ENCODE peak calls at places on chromosomes 1 and 21, in five cellular contexts. O is hepatocyte, P is right cardiac atrium, V is trophoblast cell, R is body of pancreas. K is an unnamed sample.

GRCh38 chr1:17941396-17941795 is 166.2 kb upstream of the IGSF21 start:
- DNase-seq in O (no peak), P (no peak), V (no peak), R (no peak), K (no peak)

GRCh38 chr21:44428281-44428942 is 26.9 kb upstream of the LRRC3 start:
- DNase-seq in O (no peak), P (no peak), V (peak; percentile 71), R (peak; percentile 31), K (peak; percentile 26)

GRCh38 chr21:34994646-34995631 is 54.2 kb downstream of the RUNX1 start:
- DNase-seq in O (no peak), P (no peak), V (no peak), R (peak; percentile 21), K (no peak)

GRCh38 chr1:65068202-65069011 is 79.6 kb upstream of the AK4 start:
- DNase-seq in O (peak; percentile 16), P (no peak), V (peak; percentile 24), R (no peak), K (no peak)

GRCh38 chr1:226633541-226634155 is 85.1 kb downstream of the STUM start:
- DNase-seq in O (no peak), P (no peak), V (no peak), R (no peak), K (no peak)

GRCh38 chr1:34190692-34191091 is 14.0 kb downstream of the C1orf94 start:
- DNase-seq in O (no peak), P (no peak), V (no peak), R (no peak), K (no peak)

GRCh38 chr1:38444311-38444710 is 397.7 kb upstream of the POU3F1 start:
- DNase-seq in O (no peak), P (no peak), V (no peak), R (no peak), K (no peak)

GRCh38 chr1:116359060-116359830 is 13.8 kb upstream of the ATP1A1 start:
- DNase-seq in O (no peak), P (no peak), V (peak; percentile 39), R (no peak), K (no peak)

GRCh38 chr1:50126962-50127715 is 18.4 kb downstream of the ELAVL4 start:
- DNase-seq in O (no peak), P (no peak), V (peak; percentile 76), R (no peak), K (no peak)

GRCh38 chr1:85611856-85612255 is 31.3 kb downstream of the CCN1 start:
- DNase-seq in O (peak; percentile 78), P (peak; percentile 27), V (peak; percentile 92), R (peak; percentile 73), K (peak; percentile 90)
- H3K4me3 ChIP-seq in O (no peak overlapping the region), P (no peak overlapping the region), V (no peak overlapping the region), R (no peak overlapping the region), K (no peak overlapping the region)

DNA sequence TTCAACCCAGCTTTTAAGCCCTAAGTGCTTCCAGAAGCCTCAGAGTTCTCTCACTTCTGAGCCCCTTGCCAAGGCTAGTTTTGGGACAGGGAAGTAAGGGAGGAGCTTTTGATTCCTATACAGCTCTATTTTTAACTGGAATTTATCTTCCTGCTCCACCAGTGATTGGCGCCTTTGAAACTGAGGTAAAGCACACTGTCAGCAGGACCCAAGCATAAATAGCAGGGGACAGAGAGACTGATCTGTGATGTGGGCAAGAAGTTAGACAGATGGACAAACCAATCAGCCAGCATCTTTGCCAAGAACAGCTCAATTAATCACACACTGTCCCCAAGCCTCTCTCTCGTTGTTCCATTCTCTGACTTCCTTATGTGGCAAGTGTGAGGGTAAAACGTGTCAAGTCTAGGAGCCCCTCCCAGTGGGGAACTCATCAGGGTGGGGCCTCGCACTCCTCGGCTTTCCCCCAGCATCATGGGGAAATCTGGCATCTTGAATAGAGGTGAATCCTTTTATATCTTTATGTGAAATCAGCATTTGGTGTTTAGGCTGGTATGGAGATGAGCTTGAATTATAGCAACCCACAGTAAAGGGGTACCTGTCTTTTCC is 40.2 kb upstream of the MPZL1 start:
- DNase-seq in O (no peak), P (no peak), V (no peak), R (no peak), K (no peak)
- H3K27ac ChIP-seq in O (no peak overlapping the region), P (peak overlapping the region; percentile 95), V (peak overlapping the region; percentile 92), R (no peak overlapping the region), K (no peak overlapping the region)

DNA sequence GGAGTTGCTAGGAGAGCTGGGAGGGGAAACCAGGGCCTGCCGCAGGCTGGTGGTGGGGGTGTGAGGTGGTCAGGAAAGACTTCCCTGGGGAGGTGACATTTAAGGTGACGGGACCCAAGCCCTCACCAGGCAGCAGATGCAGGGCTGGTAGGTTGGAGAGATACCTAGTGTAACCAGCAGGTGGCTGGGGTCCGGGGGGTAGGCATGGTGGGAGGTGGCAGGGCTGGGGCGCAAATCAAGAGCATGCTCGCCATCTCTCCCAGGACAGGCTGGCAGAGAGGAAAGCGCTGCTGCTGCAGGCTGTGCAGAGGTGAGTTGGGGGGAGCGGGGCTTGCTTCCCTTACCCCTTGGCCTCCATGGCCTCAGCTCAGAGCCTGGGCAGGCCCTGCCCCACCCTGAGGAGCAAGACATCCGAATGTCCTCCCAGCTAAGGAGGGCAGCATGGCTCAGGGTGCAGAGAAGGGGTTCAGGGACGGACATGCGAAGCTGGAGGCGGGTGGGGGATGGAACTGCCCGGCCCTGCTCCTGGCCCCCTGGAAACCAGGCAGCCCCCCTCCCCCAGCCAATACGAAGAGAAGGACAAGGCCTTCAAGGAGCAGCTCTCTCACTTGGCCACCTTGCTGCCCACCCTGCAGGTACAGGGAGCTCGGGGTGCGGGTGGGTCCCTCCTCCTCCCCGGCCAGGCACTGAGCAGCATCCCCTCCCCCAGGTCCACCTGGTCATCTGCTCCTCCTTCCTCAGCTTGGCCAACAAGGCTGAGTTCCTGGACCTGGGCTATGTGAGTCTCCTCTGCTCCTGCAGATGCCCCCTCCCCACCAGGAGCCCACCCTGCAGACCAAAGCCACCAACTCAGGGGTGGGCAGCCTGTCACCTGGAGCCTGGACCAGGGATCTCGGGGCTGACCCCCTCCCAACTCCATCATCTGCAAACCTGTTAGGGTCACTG is 4.0 kb downstream of the RNF207 start:
- DNase-seq in O (no peak), P (no peak), V (no peak), R (no peak), K (no peak)
- H3K4me3 ChIP-seq in O (no peak overlapping the region), P (no peak overlapping the region), V (no peak overlapping the region), R (no peak overlapping the region), K (no peak overlapping the region)

GRCh38 chr1:247445775-247446364 is 12.0 kb downstream of the OR2B11 start:
- DNase-seq in O (no peak), P (no peak), V (peak; percentile 30), R (peak; percentile 64), K (no peak)
- H3K27ac ChIP-seq in O (no peak overlapping the region), P (no peak overlapping the region), V (no peak overlapping the region), R (peak overlapping the region; percentile 50), K (no peak overlapping the region)

DNA sequence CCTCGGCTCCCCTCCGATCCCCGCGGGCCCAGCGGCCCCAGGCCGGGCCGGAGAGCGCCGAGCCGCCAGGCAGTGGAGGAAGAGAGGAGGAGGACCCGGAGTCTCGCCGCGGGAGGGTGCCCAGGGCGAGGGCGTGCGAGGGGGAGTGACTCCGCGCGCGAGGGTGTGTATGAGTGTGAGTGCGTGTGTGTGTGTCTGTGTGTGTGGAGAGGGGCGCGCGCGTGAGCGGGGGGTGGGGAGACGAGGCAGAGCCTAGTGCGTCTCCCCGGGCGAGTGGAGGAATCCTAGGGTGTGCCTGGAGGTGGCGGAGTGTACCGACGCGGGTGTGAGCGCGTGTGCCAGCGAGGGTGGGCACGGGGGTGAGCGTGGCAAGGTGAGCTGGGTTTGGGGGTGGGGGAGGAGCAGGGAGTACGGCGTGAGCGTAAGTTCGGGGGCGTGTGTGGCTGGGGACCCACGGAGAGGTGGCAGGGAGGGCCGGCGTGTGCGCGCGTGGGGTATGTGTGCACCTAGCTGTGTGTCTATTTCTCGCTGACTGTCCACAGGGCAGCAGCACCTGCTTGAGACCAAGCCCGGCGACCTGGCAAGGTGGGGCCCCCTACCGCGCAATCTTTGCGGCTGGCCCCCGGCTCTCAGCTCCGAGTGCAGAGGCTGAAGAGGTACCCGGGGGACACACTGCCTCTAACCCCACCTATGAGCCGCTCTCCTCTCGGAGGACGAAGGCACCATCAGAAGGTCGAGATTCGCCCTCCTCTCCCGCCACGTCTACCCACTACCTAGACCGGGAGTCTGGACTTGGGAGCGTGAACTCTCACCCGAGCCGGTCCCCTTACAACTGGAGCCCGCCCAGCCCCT is 784 bp upstream of the KCND3 start:
- DNase-seq in O (peak; percentile 29), P (peak; percentile 25), V (no peak), R (peak; percentile 30), K (no peak)
- H3K4me3 ChIP-seq in O (peak overlapping the region; percentile 55), P (peak overlapping the region; percentile 62), V (peak overlapping the region; percentile 64), R (peak overlapping the region; percentile 47), K (peak overlapping the region; percentile 69)

GRCh38 chr21:41759926-41760325 is 6.9 kb downstream of the RIPK4 start:
- DNase-seq in O (no peak), P (no peak), V (no peak), R (no peak), K (no peak)
- H3K27ac ChIP-seq in O (no peak overlapping the region), P (no peak overlapping the region), V (no peak overlapping the region), R (no peak overlapping the region), K (no peak overlapping the region)

DNA sequence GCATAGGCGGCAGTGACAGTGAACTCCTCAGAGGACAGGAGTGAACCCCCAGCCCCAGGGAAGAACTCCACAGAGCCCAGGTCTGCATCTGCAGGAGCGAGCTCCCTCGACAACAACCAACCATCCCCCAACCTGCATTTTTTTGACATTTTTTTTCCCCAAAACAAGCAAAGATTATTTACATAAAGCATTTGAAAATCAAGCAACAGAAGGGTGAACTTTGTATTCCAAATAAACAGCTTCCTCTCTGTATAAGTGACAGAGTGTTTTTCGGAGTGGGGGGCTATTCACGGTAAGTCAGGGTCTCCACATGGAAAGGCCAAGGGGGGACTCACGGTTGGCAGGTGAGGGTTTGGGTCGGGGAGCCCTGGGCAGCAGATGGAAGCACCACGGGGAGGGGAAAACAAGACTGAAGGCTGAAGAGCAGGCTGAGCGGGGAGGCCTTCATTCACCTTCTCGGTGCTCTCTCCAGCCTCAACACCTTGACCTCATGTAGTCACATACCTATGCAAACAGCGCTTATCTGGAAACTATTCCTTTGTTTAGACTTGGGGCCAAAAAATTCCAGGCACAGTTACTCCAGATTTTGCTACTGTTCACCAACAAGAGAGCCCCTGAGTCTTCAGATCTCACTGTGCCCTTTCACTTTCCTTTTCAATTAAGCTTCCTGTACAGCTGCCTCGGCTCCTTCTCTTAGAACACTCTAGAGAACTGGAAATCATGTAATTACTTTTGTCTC is 27.6 kb downstream of the C2CD2 start:
- DNase-seq in O (peak; percentile 54), P (no peak), V (peak; percentile 23), R (peak; percentile 69), K (no peak)
- H3K4me3 ChIP-seq in O (no peak overlapping the region), P (peak overlapping the region; percentile 41), V (no peak overlapping the region), R (no peak overlapping the region), K (no peak overlapping the region)

GRCh38 chr21:41874611-41875010 is 4.5 kb downstream of the PRDM15 start:
- DNase-seq in O (no peak), P (no peak), V (no peak), R (no peak), K (no peak)
- H3K27ac ChIP-seq in O (no peak overlapping the region), P (no peak overlapping the region), V (no peak overlapping the region), R (no peak overlapping the region), K (no peak overlapping the region)

K was measured in SJCRH30.